ENCODE peak calls at places on chromosome 9, in five cellular contexts. A is COR-L47, S is bronchial epithelial cell, D is Right ventricle myocardium superior, K is NCI-H1092 treated with DMSO at 0.1 percent for 48 hours. T is an unnamed sample.

GRCh38 chr9:116165912-116166311 is 12.3 kb downstream of the PAPPA start:
- DNase-seq in K (no peak), D (no peak), S (peak; percentile 47), A (no peak), T (no peak)

GRCh38 chr9:101508203-101508602 is 25.4 kb upstream of the RNF20 start:
- DNase-seq in D (no peak), K (no peak), S (peak; percentile 85), A (no peak), T (no peak)

GRCh38 chr9:72883867-72884266 is 69.0 kb downstream of the ALDH1A1 start:
- DNase-seq in D (no peak), K (no peak), A (no peak), S (no peak), T (no peak)

GRCh38 chr9:91880378-91880972 is 69.6 kb downstream of the ROR2 start:
- DNase-seq in K (no peak), S (no peak), A (no peak), D (no peak), T (no peak)

GRCh38 chr9:71168418-71168817 is 47.0 kb upstream of the TRPM3 start:
- DNase-seq in S (no peak), A (no peak), D (no peak), K (no peak), T (no peak)

GRCh38 chr9:98545041-98545440 is 163.7 kb downstream of the GABBR2 start:
- DNase-seq in D (no peak), K (no peak), S (no peak), A (no peak), T (no peak)

GRCh38 chr9:5301544-5301943 is 3.0 kb downstream of the RLN2 start:
- DNase-seq in A (no peak), S (no peak), K (no peak), D (no peak), T (no peak)

GRCh38 chr9:20623748-20624124 is 1.4 kb upstream of the MLLT3 start:
- DNase-seq in K (no peak), A (no peak), S (no peak), D (no peak), T (no peak)

GRCh38 chr9:18189876-18190670 is 283.9 kb upstream of the ADAMTSL1 start:
- DNase-seq in D (no peak), A (peak; percentile 37), S (peak; percentile 42), K (peak; percentile 21), T (no peak)

GRCh38 chr9:136662656-136663310 is at the start of gene EGFL7:
- DNase-seq in K (no peak), S (no peak), A (no peak), D (peak; percentile 77), T (no peak)

GRCh38 chr9:137833721-137834613 is 43.6 kb upstream of the CACNA1B start:
- DNase-seq in S (no peak), K (no peak), D (no peak), A (no peak), T (no peak)

GRCh38 chr9:75941066-75941465 is 50.6 kb downstream of the PCSK5 start:
- DNase-seq in S (no peak), A (no peak), D (no peak), K (peak; percentile 47), T (no peak)

GRCh38 chr9:111662851-111663823 is 1.7 kb downstream of the GNG10 start:
- DNase-seq in K (no peak), S (peak; percentile 34), D (no peak), A (no peak), T (no peak)

GRCh38 chr9:128554155-128554862 is 1.9 kb downstream of the SPTAN1 start:
- DNase-seq in K (no peak), A (no peak), S (peak; percentile 83), D (peak; percentile 51), T (no peak)

GRCh38 chr9:121075251-121076036 is 689 bp downstream of the CNTRL start:
- DNase-seq in D (no peak), S (peak; percentile 38), K (peak; percentile 64), A (no peak), T (no peak)

GRCh38 chr9:33166263-33167083 is 663 bp downstream of the B4GALT1 start:
- DNase-seq in A (no peak), S (no peak), K (no peak), D (peak; percentile 64), T (no peak)

GRCh38 chr9:98080780-98081179 is 24.2 kb downstream of the NANS start:
- DNase-seq in A (no peak), D (no peak), K (no peak), S (no peak), T (no peak)

GRCh38 chr9:82912639-82913038 is 150.3 kb downstream of the RASEF start:
- DNase-seq in D (no peak), K (peak; percentile 11), A (no peak), S (peak; percentile 12), T (no peak)

GRCh38 chr9:100455470-100455869 is 17.5 kb upstream of the TMEFF1 start:
- DNase-seq in K (no peak), A (no peak), S (no peak), D (no peak), T (no peak)